ENCODE peak calls at places on chromosomes 2 and 18, in four cellular contexts. One of them, this sample, is unnamed.
A peak's percentile ranks its signal among the peaks of the same experiment; 100 is the strongest.

GRCh38 chr2:85089464-85090072 is 43.6 kb upstream of the TCF7L1 start:
- DNase-seq in HCT116: no peak
- DNase-seq in GM12891: no peak
- DNase-seq in prostate gland: no peak
- DNase-seq in this sample: no peak

GRCh38 chr2:27032495-27033252 is at the start of gene TMEM214:
- DNase-seq in HCT116: peak; percentile 71
- DNase-seq in GM12891: peak; percentile 98
- DNase-seq in prostate gland: peak; percentile 86
- DNase-seq in this sample: peak; percentile 94

GRCh38 chr2:200026838-200027237 is 71.5 kb downstream of the MAIP1 start:
- DNase-seq in HCT116: no peak
- DNase-seq in GM12891: no peak
- DNase-seq in prostate gland: no peak
- DNase-seq in this sample: no peak

GRCh38 chr18:78629426-78629825 is 350.2 kb upstream of the SALL3 start:
- DNase-seq in HCT116: no peak
- DNase-seq in GM12891: no peak
- DNase-seq in prostate gland: no peak
- DNase-seq in this sample: no peak

GRCh38 chr2:230011617-230012016 is 57.1 kb downstream of the SLC16A14 start:
- DNase-seq in HCT116: no peak
- DNase-seq in GM12891: no peak
- DNase-seq in prostate gland: no peak
- DNase-seq in this sample: no peak

GRCh38 chr2:165905854-165906253 is 47.7 kb downstream of the TTC21B start:
- DNase-seq in HCT116: no peak
- DNase-seq in GM12891: no peak
- DNase-seq in prostate gland: no peak
- DNase-seq in this sample: no peak

GRCh38 chr18:59929621-59930295 is 30.0 kb downstream of the PMAIP1 start:
- DNase-seq in HCT116: no peak
- DNase-seq in GM12891: no peak
- DNase-seq in prostate gland: no peak
- DNase-seq in this sample: no peak

GRCh38 chr2:28297531-28297930 is 95.1 kb upstream of the FOSL2 start:
- DNase-seq in HCT116: no peak
- DNase-seq in GM12891: no peak
- DNase-seq in prostate gland: no peak
- DNase-seq in this sample: no peak

GRCh38 chr18:68387246-68387645 is 327.7 kb downstream of the TMX3 start:
- DNase-seq in HCT116: no peak
- DNase-seq in GM12891: no peak
- DNase-seq in prostate gland: no peak
- DNase-seq in this sample: no peak

GRCh38 chr2:95158891-95159619 is 593 bp downstream of the ZNF514 start:
- DNase-seq in HCT116: no peak
- DNase-seq in GM12891: peak; percentile 44
- DNase-seq in prostate gland: peak; percentile 10
- DNase-seq in this sample: peak; percentile 20

GRCh38 chr2:236612737-236613136 is 43.1 kb downstream of the ACKR3 start:
- DNase-seq in HCT116: no peak
- DNase-seq in GM12891: no peak
- DNase-seq in prostate gland: no peak
- DNase-seq in this sample: no peak

GRCh38 chr2:60136913-60137312 is 416.5 kb downstream of the BCL11A start:
- DNase-seq in HCT116: no peak
- DNase-seq in GM12891: no peak
- DNase-seq in prostate gland: no peak
- DNase-seq in this sample: no peak

GRCh38 chr2:145185696-145186095 is 665.8 kb upstream of the ZEB2 start:
- DNase-seq in HCT116: no peak
- DNase-seq in GM12891: no peak
- DNase-seq in prostate gland: no peak
- DNase-seq in this sample: no peak

GRCh38 chr18:78595924-78596573 is 383.6 kb upstream of the SALL3 start:
- DNase-seq in HCT116: no peak
- DNase-seq in GM12891: no peak
- DNase-seq in prostate gland: no peak
- DNase-seq in this sample: no peak

GRCh38 chr2:20067992-20068727 is 16.7 kb upstream of the LAPTM4A start:
- DNase-seq in HCT116: no peak
- DNase-seq in GM12891: no peak
- DNase-seq in prostate gland: no peak
- DNase-seq in this sample: peak; percentile 37

GRCh38 chr2:9752441-9753275 is 90.6 kb upstream of the TAF1B start:
- DNase-seq in HCT116: peak; percentile 81
- DNase-seq in GM12891: no peak
- DNase-seq in prostate gland: no peak
- DNase-seq in this sample: peak; percentile 94

GRCh38 chr2:7011376-7012083 is 94.3 kb downstream of the RNF144A start:
- DNase-seq in HCT116: no peak
- DNase-seq in GM12891: no peak
- DNase-seq in prostate gland: no peak
- DNase-seq in this sample: no peak

GRCh38 chr2:165833156-165833555 is 39.1 kb upstream of the GALNT3 start:
- DNase-seq in HCT116: no peak
- DNase-seq in GM12891: no peak
- DNase-seq in prostate gland: peak; percentile 9
- DNase-seq in this sample: peak; percentile 7

GRCh38 chr2:8202139-8202538 is 479.7 kb upstream of the ID2 start:
- DNase-seq in HCT116: no peak
- DNase-seq in GM12891: peak; percentile 25
- DNase-seq in prostate gland: no peak
- DNase-seq in this sample: no peak

GRCh38 chr2:131366643-131367042 is 2.7 kb upstream of the RAB6D start:
- DNase-seq in HCT116: no peak
- DNase-seq in GM12891: no peak
- DNase-seq in prostate gland: no peak
- DNase-seq in this sample: no peak

GRCh38 chr2:33433279-33434235 is 42.9 kb upstream of the RASGRP3 start:
- DNase-seq in HCT116: no peak
- DNase-seq in GM12891: no peak
- DNase-seq in prostate gland: no peak
- DNase-seq in this sample: no peak

GRCh38 chr18:73670536-73670935 is 477.1 kb downstream of the FBXO15 start:
- DNase-seq in HCT116: no peak
- DNase-seq in GM12891: peak; percentile 10
- DNase-seq in prostate gland: no peak
- DNase-seq in this sample: no peak

GRCh38 chr2:237210763-237211162 is 125.1 kb downstream of the COPS8 start:
- DNase-seq in HCT116: no peak
- DNase-seq in GM12891: no peak
- DNase-seq in prostate gland: no peak
- DNase-seq in this sample: no peak

GRCh38 chr2:171095014-171095582 is 65.6 kb downstream of the TLK1 start:
- DNase-seq in HCT116: no peak
- DNase-seq in GM12891: no peak
- DNase-seq in prostate gland: no peak
- DNase-seq in this sample: no peak

GRCh38 chr2:164015328-164016123 is 279.7 kb upstream of the FIGN start:
- DNase-seq in HCT116: no peak
- DNase-seq in GM12891: peak; percentile 1
- DNase-seq in prostate gland: no peak
- DNase-seq in this sample: no peak

GRCh38 chr18:79379931-79380815 is 15.6 kb upstream of the NFATC1 start:
- DNase-seq in HCT116: no peak
- DNase-seq in GM12891: no peak
- DNase-seq in prostate gland: no peak
- DNase-seq in this sample: no peak

GRCh38 chr2:33142874-33143273 is 196.1 kb downstream of the LTBP1 start:
- DNase-seq in HCT116: no peak
- DNase-seq in GM12891: no peak
- DNase-seq in prostate gland: no peak
- DNase-seq in this sample: no peak

GRCh38 chr2:112198780-112199179 is 56.1 kb downstream of the ZC3H8 start:
- DNase-seq in HCT116: no peak
- DNase-seq in GM12891: no peak
- DNase-seq in prostate gland: no peak
- DNase-seq in this sample: no peak

GRCh38 chr2:98775146-98775988 is 44.4 kb upstream of the MGAT4A start:
- DNase-seq in HCT116: no peak
- DNase-seq in GM12891: no peak
- DNase-seq in prostate gland: peak; percentile 80
- DNase-seq in this sample: no peak

GRCh38 chr2:120758181-120759048 is 22.7 kb downstream of the GLI2 start:
- DNase-seq in HCT116: no peak
- DNase-seq in GM12891: no peak
- DNase-seq in prostate gland: no peak
- DNase-seq in this sample: no peak

GRCh38 chr2:11949732-11950503 is 203.5 kb downstream of the LPIN1 start:
- DNase-seq in HCT116: no peak
- DNase-seq in GM12891: no peak
- DNase-seq in prostate gland: no peak
- DNase-seq in this sample: no peak

GRCh38 chr2:142989276-142990204 is 112.1 kb downstream of the KYNU start:
- DNase-seq in HCT116: peak; percentile 24
- DNase-seq in GM12891: no peak
- DNase-seq in prostate gland: no peak
- DNase-seq in this sample: no peak

GRCh38 chr2:151401149-151401548 is 8.6 kb upstream of the RIF1 start:
- DNase-seq in HCT116: no peak
- DNase-seq in GM12891: no peak
- DNase-seq in prostate gland: no peak
- DNase-seq in this sample: no peak

GRCh38 chr2:174078275-174078674 is 113.1 kb upstream of the SP3 start:
- DNase-seq in HCT116: no peak
- DNase-seq in GM12891: no peak
- DNase-seq in prostate gland: no peak
- DNase-seq in this sample: no peak

GRCh38 chr2:3472296-3472695 is 47.0 kb downstream of the ADI1 start:
- DNase-seq in HCT116: no peak
- DNase-seq in GM12891: no peak
- DNase-seq in prostate gland: no peak
- DNase-seq in this sample: no peak

GRCh38 chr2:209259767-209260166 is 164.1 kb upstream of the MAP2 start:
- DNase-seq in HCT116: no peak
- DNase-seq in GM12891: no peak
- DNase-seq in prostate gland: no peak
- DNase-seq in this sample: no peak

GRCh38 chr2:80642465-80642864 is 337.9 kb upstream of the LRRTM1 start:
- DNase-seq in HCT116: no peak
- DNase-seq in GM12891: no peak
- DNase-seq in prostate gland: no peak
- DNase-seq in this sample: no peak

GRCh38 chr18:10408131-10408530 is 46.3 kb upstream of the APCDD1 start:
- DNase-seq in HCT116: no peak
- DNase-seq in GM12891: no peak
- DNase-seq in prostate gland: no peak
- DNase-seq in this sample: no peak

GRCh38 chr18:59996370-59996966 is 96.7 kb downstream of the PMAIP1 start:
- DNase-seq in HCT116: peak; percentile 59
- DNase-seq in GM12891: no peak
- DNase-seq in prostate gland: no peak
- DNase-seq in this sample: no peak

DNA sequence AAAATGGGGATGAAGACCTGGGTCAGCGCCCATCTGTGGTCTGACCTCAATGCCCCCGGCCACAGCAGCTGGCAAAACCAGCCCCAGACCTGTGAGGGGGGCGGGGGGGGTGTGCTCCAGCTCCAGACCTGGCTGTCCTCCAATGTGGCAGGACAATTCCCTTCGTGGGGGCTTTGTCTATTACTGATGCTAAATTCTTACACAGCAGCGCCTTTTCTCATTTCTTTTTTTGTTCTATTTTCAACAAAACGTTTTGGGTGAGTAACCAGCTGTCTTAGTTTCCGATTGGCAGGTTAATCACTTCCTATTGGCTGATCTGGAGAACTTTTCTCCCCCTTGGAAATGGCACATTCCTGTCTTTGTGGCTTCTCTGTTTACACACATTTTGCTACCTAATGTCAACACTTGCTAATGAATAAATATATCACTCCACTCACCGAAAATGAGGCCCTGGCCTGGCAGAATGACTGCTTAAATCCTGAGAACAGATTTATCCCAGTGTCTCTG is 4.4 kb downstream of the SMAD7 start:
- DNase-seq in HCT116: no peak
- DNase-seq in GM12891: no peak
- DNase-seq in prostate gland: no peak
- DNase-seq in this sample: no peak
- TF ChIP-seq POLR2A in HCT116: no peak
- TF ChIP-seq POLR2A in GM12891: no peak
- TF ChIP-seq POLR2A in prostate gland: no peak
- TF ChIP-seq POLR2A in this sample: no peak

DNA sequence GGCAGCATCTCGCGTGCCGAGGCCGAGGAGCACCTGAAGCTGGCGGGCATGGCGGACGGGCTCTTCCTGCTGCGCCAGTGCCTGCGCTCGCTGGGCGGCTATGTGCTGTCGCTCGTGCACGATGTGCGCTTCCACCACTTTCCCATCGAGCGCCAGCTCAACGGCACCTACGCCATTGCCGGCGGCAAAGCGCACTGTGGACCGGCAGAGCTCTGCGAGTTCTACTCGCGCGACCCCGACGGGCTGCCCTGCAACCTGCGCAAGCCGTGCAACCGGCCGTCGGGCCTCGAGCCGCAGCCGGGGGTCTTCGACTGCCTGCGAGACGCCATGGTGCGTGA is 10.7 kb downstream of the ZAP70 start:
- DNase-seq in HCT116: no peak
- DNase-seq in GM12891: no peak
- DNase-seq in prostate gland: no peak
- DNase-seq in this sample: no peak
- TF ChIP-seq POLR2A in HCT116: no peak
- TF ChIP-seq POLR2A in GM12891: no peak
- TF ChIP-seq POLR2A in prostate gland: no peak
- TF ChIP-seq POLR2A in this sample: no peak

GRCh38 chr18:12327510-12328178 is 19.6 kb downstream of the TUBB6 start:
- DNase-seq in HCT116: peak; percentile 52
- DNase-seq in GM12891: peak; percentile 72
- DNase-seq in prostate gland: peak; percentile 31
- DNase-seq in this sample: peak; percentile 84
- TF ChIP-seq POLR2A in HCT116: no peak
- TF ChIP-seq POLR2A in GM12891: peak; percentile 31
- TF ChIP-seq POLR2A in prostate gland: no peak
- TF ChIP-seq POLR2A in this sample: no peak

GRCh38 chr18:23066504-23067039 is 68.7 kb upstream of the CABLES1 start:
- DNase-seq in HCT116: no peak
- DNase-seq in GM12891: no peak
- DNase-seq in prostate gland: no peak
- DNase-seq in this sample: no peak
- TF ChIP-seq POLR2A in HCT116: no peak
- TF ChIP-seq POLR2A in GM12891: no peak
- TF ChIP-seq POLR2A in prostate gland: no peak
- TF ChIP-seq POLR2A in this sample: no peak

This sample was measured in H54.